ENCODE peak calls at places on chromosomes 1 and 21, in seven cellular contexts. Q is left ventricle myocardium inferior; J is activated CD4-positive, alpha-beta T cell treated with anti-CD3 and anti-CD28 coated beads for 36 hours; R is stimulated activated CD4-positive, alpha-beta T cell treated with anti-CD3 and anti-CD28 coated beads, TNF-alpha, amount 100 ng/mL, for 4 hours; A is GM03348; D is PC-9; T is activated T-helper 1 cell treated with anti-CD3 and anti-CD28 coated beads, Interleukin-2, amount 50 U/mL, for 16 hours. I is an unnamed sample.

GRCh38 chr1:20376880-20377494 is 86.3 kb downstream of the VWA5B1 start:
- DNase-seq in Q (peak), J (peak), R (peak), A (peak), D (peak), T (peak), I (peak)

GRCh38 chr1:107124705-107125104 is 16.1 kb upstream of the NTNG1 start:
- DNase-seq in Q (no peak), J (no peak), R (no peak), A (no peak), D (no peak), T (no peak), I (no peak)

GRCh38 chr1:116020668-116021272 is 44.5 kb downstream of the SLC22A15 start:
- DNase-seq in Q (peak), J (peak), R (peak), A (peak), D (peak), T (no peak), I (peak)

GRCh38 chr1:232950919-232951579 is 638 bp downstream of the NTPCR start:
- DNase-seq in Q (no peak), J (peak), R (no peak), A (peak), D (peak), T (no peak), I (peak)

GRCh38 chr21:32306021-32306780 is 7.5 kb downstream of the MRAP start:
- DNase-seq in Q (no peak), J (no peak), R (no peak), A (no peak), D (no peak), T (no peak), I (no peak)

GRCh38 chr1:60162941-60163340 is 89.4 kb upstream of the C1orf87 start:
- DNase-seq in Q (no peak), J (no peak), R (no peak), A (no peak), D (no peak), T (no peak), I (no peak)

GRCh38 chr1:241749924-241750695 is 97.9 kb upstream of the EXO1 start:
- DNase-seq in Q (no peak), J (no peak), R (no peak), A (no peak), D (peak), T (no peak), I (no peak)

GRCh38 chr1:60746278-60746761 is 336.0 kb upstream of the NFIA start:
- DNase-seq in Q (peak), J (no peak), R (no peak), A (no peak), D (no peak), T (no peak), I (no peak)

GRCh38 chr1:15287035-15287434 is 40.0 kb downstream of the FHAD1 start:
- DNase-seq in Q (no peak), J (no peak), R (no peak), A (no peak), D (no peak), T (no peak), I (no peak)

GRCh38 chr1:99650021-99650420 is 4.1 kb downstream of the PALMD start:
- DNase-seq in Q (no peak), J (no peak), R (no peak), A (no peak), D (no peak), T (no peak), I (no peak)

GRCh38 chr1:244046907-244047738 is 4.0 kb upstream of the ZBTB18 start:
- DNase-seq in Q (no peak), J (no peak), R (no peak), A (no peak), D (peak), T (no peak), I (no peak)

GRCh38 chr1:66022904-66023620 is 230.4 kb downstream of the PDE4B start:
- DNase-seq in Q (no peak), J (no peak), R (no peak), A (no peak), D (no peak), T (no peak), I (no peak)

GRCh38 chr21:29487154-29487553 is 188.4 kb downstream of the BACH1 start:
- DNase-seq in Q (no peak), J (no peak), R (no peak), A (no peak), D (no peak), T (no peak), I (no peak)

GRCh38 chr1:221458430-221459156 is 283.3 kb downstream of the DUSP10 start:
- DNase-seq in Q (no peak), J (no peak), R (no peak), A (peak), D (no peak), T (no peak), I (peak)

GRCh38 chr1:210535796-210536195 is 207.1 kb downstream of the HHAT start:
- DNase-seq in Q (no peak), J (no peak), R (no peak), A (no peak), D (no peak), T (no peak), I (no peak)

GRCh38 chr1:224585051-224585450 is 31.1 kb upstream of the CNIH3 start:
- DNase-seq in Q (no peak), J (no peak), R (no peak), A (no peak), D (no peak), T (no peak), I (no peak)

GRCh38 chr1:44784094-44785026 is 3.6 kb downstream of the BEST4 start:
- DNase-seq in Q (no peak), J (peak), R (no peak), A (peak), D (no peak), T (no peak), I (no peak)